ENCODE peak calls at places on chromosomes 7 and 10, in five cellular contexts. K, T, R, H and Z are unnamed samples. For H3K9me3, the result is how much of the 10 kb centered on the place peaks cover.

GRCh38 chr7:99129001-99129400 is 14.9 kb downstream of the SMURF1 start:
- DNase-seq in T (no peak), K (no peak), R (no peak), H (no peak), Z (no peak)

GRCh38 chr10:99965700-99966099 is 44.0 kb downstream of the DNMBP start:
- DNase-seq in R (no peak), H (no peak), T (no peak), K (no peak), Z (no peak)

GRCh38 chr7:85010306-85010705 is 176.6 kb downstream of the SEMA3D start:
- DNase-seq in K (no peak), R (no peak), T (no peak), H (no peak), Z (no peak)

GRCh38 chr10:125788156-125789034 is 12.8 kb upstream of the MMP21 start:
- DNase-seq in H (no peak), R (no peak), T (no peak), K (peak), Z (no peak)

GRCh38 chr7:112430649-112431048 is 19.6 kb upstream of the IFRD1 start:
- DNase-seq in T (no peak), K (no peak), R (no peak), H (no peak), Z (no peak)

GRCh38 chr10:58044072-58044471 is 223.6 kb downstream of the IPMK start:
- DNase-seq in H (no peak), T (no peak), R (no peak), K (peak), Z (no peak)

GRCh38 chr10:71837085-71837827 is 13.8 kb downstream of the PSAP start:
- DNase-seq in T (no peak), R (peak), H (no peak), K (no peak), Z (no peak)

GRCh38 chr7:114889646-114890285 is 32.1 kb upstream of the MDFIC start:
- DNase-seq in T (no peak), R (no peak), H (no peak), K (peak), Z (no peak)

GRCh38 chr10:124676416-124677062 is 67.6 kb downstream of the FAM53B start:
- DNase-seq in H (peak), T (no peak), K (no peak), R (no peak), Z (no peak)

GRCh38 chr7:30330134-30331111 is 46.0 kb downstream of the ZNRF2 start:
- DNase-seq in R (no peak), K (no peak), T (no peak), H (no peak), Z (no peak)

GRCh38 chr7:27606270-27607209 is 56.1 kb downstream of the HIBADH start:
- DNase-seq in H (no peak), R (no peak), T (no peak), K (peak), Z (peak)

GRCh38 chr10:69425513-69426298 is 9.0 kb upstream of the TACR2 start:
- DNase-seq in T (peak), R (no peak), K (peak), H (no peak), Z (no peak)

DNA sequence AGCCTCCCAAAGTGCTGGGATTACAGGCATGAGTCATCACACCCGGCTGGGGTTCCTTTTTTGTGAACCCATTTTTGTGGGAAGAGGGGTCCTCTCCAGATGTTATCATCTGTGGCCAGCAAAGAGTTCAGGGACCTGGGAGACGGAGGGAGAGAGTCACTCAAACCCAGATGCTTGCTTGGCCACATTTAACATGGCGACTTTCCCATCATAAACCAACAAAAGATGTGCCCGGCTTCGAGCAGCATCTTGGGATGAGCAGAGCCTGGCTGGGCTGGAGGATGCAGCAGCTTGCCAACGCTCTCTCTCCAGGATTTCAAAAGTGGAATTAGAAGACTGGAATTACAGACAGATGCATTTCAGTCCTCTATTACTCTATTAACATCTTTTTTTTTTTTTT is 19.1 kb upstream of the HABP2 start:
- DNase-seq in K (no peak), H (no peak), R (no peak), T (no peak), Z (no peak)
- H3K9me3 ChIP-seq in K (under half), H (under half), R (under half), T (under half), Z (under half)

GRCh38 chr7:100670074-100670473 is 3.5 kb upstream of the GNB2 start:
- DNase-seq in H (no peak), T (no peak), K (no peak), R (no peak), Z (no peak)

GRCh38 chr7:100671353-100672327 is 1.9 kb upstream of the GNB2 start:
- DNase-seq in T (no peak), R (no peak), H (no peak), K (no peak), Z (peak)

GRCh38 chr7:100665168-100665567 is 8.4 kb upstream of the GNB2 start:
- DNase-seq in K (no peak), T (no peak), R (no peak), H (no peak), Z (no peak)

GRCh38 chr7:100667331-100668068 is 6.0 kb upstream of the GNB2 start:
- DNase-seq in H (no peak), R (no peak), T (no peak), K (no peak), Z (no peak)

DNA sequence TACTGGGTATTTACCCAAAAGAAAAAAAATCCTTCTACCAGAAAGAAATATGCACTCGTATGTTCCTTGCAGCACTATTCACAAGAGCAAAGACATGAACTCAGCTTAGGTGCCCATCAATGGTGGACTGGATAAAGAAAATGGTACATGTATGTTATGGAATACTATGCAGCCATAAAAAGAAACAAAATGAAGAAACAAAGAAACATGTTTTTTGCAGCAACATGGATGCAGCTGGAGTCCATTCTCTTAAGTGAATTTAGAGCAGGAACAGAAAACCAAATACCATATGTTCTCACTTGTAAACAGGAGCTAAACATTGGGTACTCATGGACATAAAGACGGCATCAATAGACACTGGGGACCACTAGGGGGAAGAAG is 5.5 kb upstream of the GNB2 start:
- DNase-seq in H (no peak), T (no peak), R (no peak), K (no peak), Z (no peak)
- H3K9me3 ChIP-seq in H (under half), T (under half), R (under half), K (under half), Z (under half)

DNA sequence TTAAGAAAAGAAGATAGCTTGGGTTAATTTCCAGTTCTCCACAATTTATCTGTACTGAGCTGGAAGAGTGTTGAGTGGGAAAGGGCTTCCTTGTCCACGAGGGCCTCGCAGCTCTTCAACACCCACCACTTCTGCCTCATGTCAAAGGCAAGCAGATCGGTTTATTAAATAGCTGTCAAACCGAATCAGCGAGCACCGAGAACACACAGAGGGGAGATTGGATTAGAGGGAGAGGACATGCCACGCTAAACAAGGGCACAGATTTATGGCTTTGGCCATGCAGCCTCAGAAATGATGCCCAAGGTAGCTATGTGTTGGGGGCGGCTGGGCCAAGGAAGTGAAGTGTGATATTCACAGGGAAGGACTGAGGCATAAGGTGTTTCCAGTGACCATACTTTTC is 95.1 kb upstream of the TBX20 start:
- DNase-seq in T (no peak), R (no peak), K (no peak), H (no peak), Z (no peak)
- H3K9me3 ChIP-seq in T (under half), R (under half), K (under half), H (under half), Z (under half)

GRCh38 chr10:133452453-133452852 is 1.3 kb upstream of the SCART1 start:
- DNase-seq in R (no peak), K (no peak), T (no peak), H (no peak), Z (no peak)
- H3K9me3 ChIP-seq in R (half or more), K (under half), T (under half), H (under half), Z (under half)

DNA sequence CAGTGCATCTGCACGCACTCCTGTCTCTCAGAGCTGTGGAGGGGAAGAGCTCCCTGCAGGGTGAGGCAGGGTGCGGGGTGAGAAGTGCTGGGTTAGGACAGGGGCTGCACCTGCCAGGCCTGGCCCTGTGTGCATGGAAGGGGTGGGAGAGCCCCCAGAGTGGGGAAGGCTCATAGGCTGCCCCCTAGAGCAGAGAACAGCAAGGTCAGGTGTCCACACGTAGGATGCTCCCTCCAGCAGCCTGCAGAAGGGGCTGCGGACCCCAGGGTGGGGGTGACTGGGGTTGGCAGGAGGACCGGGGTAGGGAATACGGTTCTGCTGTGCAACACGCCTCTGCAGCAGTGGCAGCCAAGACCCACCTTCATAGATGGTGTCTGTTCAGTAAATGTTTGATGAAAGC is 208.6 kb downstream of the PTPRN2 start:
- DNase-seq in H (no peak), R (no peak), T (no peak), K (no peak), Z (no peak)
- H3K9me3 ChIP-seq in H (under half), R (under half), T (under half), K (under half), Z (under half)

DNA sequence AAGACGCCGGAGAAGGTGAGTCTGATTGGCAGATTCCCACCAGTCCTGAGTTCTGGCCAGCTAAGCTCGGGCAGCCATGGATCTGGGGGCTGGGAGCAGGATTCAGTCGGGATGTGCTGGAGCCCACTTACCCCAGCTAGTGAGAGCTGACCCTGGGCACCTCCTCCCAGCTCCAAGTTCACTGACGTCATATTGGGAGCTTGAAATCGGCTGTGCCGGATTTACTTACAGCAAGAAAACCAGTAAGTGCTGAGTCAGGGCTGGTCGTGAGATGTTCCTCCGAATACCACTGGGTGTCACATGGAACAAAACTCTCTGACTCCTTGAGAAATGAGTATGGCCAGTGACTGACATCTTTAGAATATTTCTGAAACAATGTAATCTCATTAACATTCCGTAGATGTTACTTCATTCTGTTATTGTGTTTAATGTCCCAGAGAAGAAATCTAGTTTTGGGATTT is 621.2 kb downstream of the SDK1 start:
- DNase-seq in T (peak), K (peak), H (no peak), R (peak), Z (no peak)
- H3K9me3 ChIP-seq in T (under half), K (under half), H (under half), R (under half), Z (under half)

GRCh38 chr10:1212571-1213141 is 156.5 kb downstream of the WDR37 start:
- DNase-seq in T (no peak), H (no peak), K (no peak), R (no peak), Z (no peak)
- H3K9me3 ChIP-seq in T (under half), H (under half), K (under half), R (under half), Z (under half)

GRCh38 chr7:158289761-158290523 is 297.7 kb downstream of the PTPRN2 start:
- DNase-seq in T (no peak), K (no peak), H (no peak), R (peak), Z (no peak)
- H3K9me3 ChIP-seq in T (under half), K (under half), H (under half), R (under half), Z (under half)

GRCh38 chr7:57220746-57221145 is 88.5 kb upstream of the ZNF479 start:
- DNase-seq in K (no peak), R (no peak), H (peak), T (no peak), Z (no peak)
- H3K9me3 ChIP-seq in K (under half), R (half or more), H (under half), T (under half), Z (under half)

GRCh38 chr7:45638916-45639315 is 64.7 kb downstream of the ADCY1 start:
- DNase-seq in K (no peak), R (no peak), H (no peak), T (no peak), Z (peak)
- H3K9me3 ChIP-seq in K (under half), R (under half), H (under half), T (under half), Z (under half)